ENCODE peak calls at places on chromosomes 16 and 17, in five cellular contexts. One of them, this sample, is unnamed.

GRCh38 chr16:86531641-86532525 is 21.6 kb downstream of the FOXF1 start:
- DNase-seq in naive B cell: no peak
- DNase-seq in activated naive CD8-positive, alpha-beta T cell treated with anti-CD3 and anti-CD28 coated beads, Interleukin-2, amount 50 U/mL, for 24 hours: no peak
- DNase-seq in iris pigment epithelial cell: no peak
- DNase-seq in activated CD4-positive, alpha-beta T cell treated with anti-CD3 and anti-CD28 coated beads for 4 hours: no peak
- DNase-seq in this sample: no peak

GRCh38 chr16:23706439-23706838 is 6.6 kb downstream of the ERN2 start:
- DNase-seq in naive B cell: no peak
- DNase-seq in activated naive CD8-positive, alpha-beta T cell treated with anti-CD3 and anti-CD28 coated beads, Interleukin-2, amount 50 U/mL, for 24 hours: no peak
- DNase-seq in iris pigment epithelial cell: no peak
- DNase-seq in activated CD4-positive, alpha-beta T cell treated with anti-CD3 and anti-CD28 coated beads for 4 hours: no peak
- DNase-seq in this sample: no peak

GRCh38 chr16:65295527-65295926 is 173.7 kb upstream of the CDH11 start:
- DNase-seq in naive B cell: no peak
- DNase-seq in activated naive CD8-positive, alpha-beta T cell treated with anti-CD3 and anti-CD28 coated beads, Interleukin-2, amount 50 U/mL, for 24 hours: no peak
- DNase-seq in iris pigment epithelial cell: no peak
- DNase-seq in activated CD4-positive, alpha-beta T cell treated with anti-CD3 and anti-CD28 coated beads for 4 hours: no peak
- DNase-seq in this sample: no peak

GRCh38 chr16:14284371-14284770 is 213.3 kb downstream of the MRTFB start:
- DNase-seq in naive B cell: no peak
- DNase-seq in activated naive CD8-positive, alpha-beta T cell treated with anti-CD3 and anti-CD28 coated beads, Interleukin-2, amount 50 U/mL, for 24 hours: no peak
- DNase-seq in iris pigment epithelial cell: no peak
- DNase-seq in activated CD4-positive, alpha-beta T cell treated with anti-CD3 and anti-CD28 coated beads for 4 hours: no peak
- DNase-seq in this sample: no peak

GRCh38 chr16:55292491-55292890 is 31.5 kb upstream of the IRX6 start:
- DNase-seq in naive B cell: no peak
- DNase-seq in activated naive CD8-positive, alpha-beta T cell treated with anti-CD3 and anti-CD28 coated beads, Interleukin-2, amount 50 U/mL, for 24 hours: no peak
- DNase-seq in iris pigment epithelial cell: no peak
- DNase-seq in activated CD4-positive, alpha-beta T cell treated with anti-CD3 and anti-CD28 coated beads for 4 hours: no peak
- DNase-seq in this sample: no peak

GRCh38 chr17:12318614-12319266 is 298.1 kb downstream of the MAP2K4 start:
- DNase-seq in naive B cell: no peak
- DNase-seq in activated naive CD8-positive, alpha-beta T cell treated with anti-CD3 and anti-CD28 coated beads, Interleukin-2, amount 50 U/mL, for 24 hours: no peak
- DNase-seq in iris pigment epithelial cell: peak
- DNase-seq in activated CD4-positive, alpha-beta T cell treated with anti-CD3 and anti-CD28 coated beads for 4 hours: no peak
- DNase-seq in this sample: no peak

GRCh38 chr16:53235851-53236250 is 181.1 kb downstream of the CHD9 start:
- DNase-seq in naive B cell: no peak
- DNase-seq in activated naive CD8-positive, alpha-beta T cell treated with anti-CD3 and anti-CD28 coated beads, Interleukin-2, amount 50 U/mL, for 24 hours: no peak
- DNase-seq in iris pigment epithelial cell: peak
- DNase-seq in activated CD4-positive, alpha-beta T cell treated with anti-CD3 and anti-CD28 coated beads for 4 hours: no peak
- DNase-seq in this sample: no peak

GRCh38 chr16:22983614-22984013 is 165.6 kb downstream of the USP31 start:
- DNase-seq in naive B cell: no peak
- DNase-seq in activated naive CD8-positive, alpha-beta T cell treated with anti-CD3 and anti-CD28 coated beads, Interleukin-2, amount 50 U/mL, for 24 hours: no peak
- DNase-seq in iris pigment epithelial cell: no peak
- DNase-seq in activated CD4-positive, alpha-beta T cell treated with anti-CD3 and anti-CD28 coated beads for 4 hours: no peak
- DNase-seq in this sample: no peak

GRCh38 chr16:83706394-83706793 is 101.4 kb upstream of the HSBP1 start:
- DNase-seq in naive B cell: no peak
- DNase-seq in activated naive CD8-positive, alpha-beta T cell treated with anti-CD3 and anti-CD28 coated beads, Interleukin-2, amount 50 U/mL, for 24 hours: no peak
- DNase-seq in iris pigment epithelial cell: peak
- DNase-seq in activated CD4-positive, alpha-beta T cell treated with anti-CD3 and anti-CD28 coated beads for 4 hours: no peak
- DNase-seq in this sample: peak

GRCh38 chr17:6358131-6358530 is 76.8 kb downstream of the AIPL1 start:
- DNase-seq in naive B cell: no peak
- DNase-seq in activated naive CD8-positive, alpha-beta T cell treated with anti-CD3 and anti-CD28 coated beads, Interleukin-2, amount 50 U/mL, for 24 hours: no peak
- DNase-seq in iris pigment epithelial cell: no peak
- DNase-seq in activated CD4-positive, alpha-beta T cell treated with anti-CD3 and anti-CD28 coated beads for 4 hours: no peak
- DNase-seq in this sample: no peak

GRCh38 chr16:56874800-56875199 is 9.8 kb downstream of the SLC12A3 start:
- DNase-seq in naive B cell: no peak
- DNase-seq in activated naive CD8-positive, alpha-beta T cell treated with anti-CD3 and anti-CD28 coated beads, Interleukin-2, amount 50 U/mL, for 24 hours: no peak
- DNase-seq in iris pigment epithelial cell: no peak
- DNase-seq in activated CD4-positive, alpha-beta T cell treated with anti-CD3 and anti-CD28 coated beads for 4 hours: no peak
- DNase-seq in this sample: peak

GRCh38 chr17:353213-353837 is 718 bp upstream of the RPH3AL start:
- DNase-seq in naive B cell: no peak
- DNase-seq in activated naive CD8-positive, alpha-beta T cell treated with anti-CD3 and anti-CD28 coated beads, Interleukin-2, amount 50 U/mL, for 24 hours: no peak
- DNase-seq in iris pigment epithelial cell: no peak
- DNase-seq in activated CD4-positive, alpha-beta T cell treated with anti-CD3 and anti-CD28 coated beads for 4 hours: no peak
- DNase-seq in this sample: no peak

GRCh38 chr17:55730808-55731207 is 8.1 kb upstream of the TMEM100 start:
- DNase-seq in naive B cell: no peak
- DNase-seq in activated naive CD8-positive, alpha-beta T cell treated with anti-CD3 and anti-CD28 coated beads, Interleukin-2, amount 50 U/mL, for 24 hours: no peak
- DNase-seq in iris pigment epithelial cell: no peak
- DNase-seq in activated CD4-positive, alpha-beta T cell treated with anti-CD3 and anti-CD28 coated beads for 4 hours: no peak
- DNase-seq in this sample: no peak

GRCh38 chr16:49663081-49664057 is 192.5 kb downstream of the ZNF423 start:
- DNase-seq in naive B cell: no peak
- DNase-seq in activated naive CD8-positive, alpha-beta T cell treated with anti-CD3 and anti-CD28 coated beads, Interleukin-2, amount 50 U/mL, for 24 hours: no peak
- DNase-seq in iris pigment epithelial cell: no peak
- DNase-seq in activated CD4-positive, alpha-beta T cell treated with anti-CD3 and anti-CD28 coated beads for 4 hours: no peak
- DNase-seq in this sample: peak

GRCh38 chr17:40819528-40820125 is 2.8 kb downstream of the KRT10 start:
- DNase-seq in naive B cell: no peak
- DNase-seq in activated naive CD8-positive, alpha-beta T cell treated with anti-CD3 and anti-CD28 coated beads, Interleukin-2, amount 50 U/mL, for 24 hours: no peak
- DNase-seq in iris pigment epithelial cell: peak
- DNase-seq in activated CD4-positive, alpha-beta T cell treated with anti-CD3 and anti-CD28 coated beads for 4 hours: no peak
- DNase-seq in this sample: peak

GRCh38 chr16:56777533-56777932 is 47.6 kb downstream of the NUP93 start:
- DNase-seq in naive B cell: no peak
- DNase-seq in activated naive CD8-positive, alpha-beta T cell treated with anti-CD3 and anti-CD28 coated beads, Interleukin-2, amount 50 U/mL, for 24 hours: no peak
- DNase-seq in iris pigment epithelial cell: no peak
- DNase-seq in activated CD4-positive, alpha-beta T cell treated with anti-CD3 and anti-CD28 coated beads for 4 hours: no peak
- DNase-seq in this sample: peak

GRCh38 chr17:53032861-53033271 is 789.9 kb upstream of the KIF2B start:
- DNase-seq in naive B cell: no peak
- DNase-seq in activated naive CD8-positive, alpha-beta T cell treated with anti-CD3 and anti-CD28 coated beads, Interleukin-2, amount 50 U/mL, for 24 hours: no peak
- DNase-seq in iris pigment epithelial cell: peak
- DNase-seq in activated CD4-positive, alpha-beta T cell treated with anti-CD3 and anti-CD28 coated beads for 4 hours: no peak
- DNase-seq in this sample: peak

GRCh38 chr17:80663783-80664206 is 119.2 kb downstream of the RPTOR start:
- DNase-seq in naive B cell: no peak
- DNase-seq in activated naive CD8-positive, alpha-beta T cell treated with anti-CD3 and anti-CD28 coated beads, Interleukin-2, amount 50 U/mL, for 24 hours: peak
- DNase-seq in iris pigment epithelial cell: peak
- DNase-seq in activated CD4-positive, alpha-beta T cell treated with anti-CD3 and anti-CD28 coated beads for 4 hours: no peak
- DNase-seq in this sample: no peak

GRCh38 chr17:62732125-62732524 is 76.0 kb downstream of the MARCHF10 start:
- DNase-seq in naive B cell: no peak
- DNase-seq in activated naive CD8-positive, alpha-beta T cell treated with anti-CD3 and anti-CD28 coated beads, Interleukin-2, amount 50 U/mL, for 24 hours: no peak
- DNase-seq in iris pigment epithelial cell: no peak
- DNase-seq in activated CD4-positive, alpha-beta T cell treated with anti-CD3 and anti-CD28 coated beads for 4 hours: no peak
- DNase-seq in this sample: no peak

GRCh38 chr17:58200024-58200633 is 7.6 kb downstream of the EPX start:
- DNase-seq in naive B cell: peak
- DNase-seq in activated naive CD8-positive, alpha-beta T cell treated with anti-CD3 and anti-CD28 coated beads, Interleukin-2, amount 50 U/mL, for 24 hours: peak
- DNase-seq in iris pigment epithelial cell: peak
- DNase-seq in activated CD4-positive, alpha-beta T cell treated with anti-CD3 and anti-CD28 coated beads for 4 hours: peak
- DNase-seq in this sample: peak

GRCh38 chr16:85781685-85782370 is 17.5 kb downstream of the EMC8 start:
- DNase-seq in naive B cell: no peak
- DNase-seq in activated naive CD8-positive, alpha-beta T cell treated with anti-CD3 and anti-CD28 coated beads, Interleukin-2, amount 50 U/mL, for 24 hours: no peak
- DNase-seq in iris pigment epithelial cell: peak
- DNase-seq in activated CD4-positive, alpha-beta T cell treated with anti-CD3 and anti-CD28 coated beads for 4 hours: no peak
- DNase-seq in this sample: peak

GRCh38 chr17:56665864-56666263 is 72.4 kb downstream of the NOG start:
- DNase-seq in naive B cell: no peak
- DNase-seq in activated naive CD8-positive, alpha-beta T cell treated with anti-CD3 and anti-CD28 coated beads, Interleukin-2, amount 50 U/mL, for 24 hours: no peak
- DNase-seq in iris pigment epithelial cell: no peak
- DNase-seq in activated CD4-positive, alpha-beta T cell treated with anti-CD3 and anti-CD28 coated beads for 4 hours: no peak
- DNase-seq in this sample: no peak

GRCh38 chr17:55644346-55644745 is 78.3 kb downstream of the TMEM100 start:
- DNase-seq in naive B cell: no peak
- DNase-seq in activated naive CD8-positive, alpha-beta T cell treated with anti-CD3 and anti-CD28 coated beads, Interleukin-2, amount 50 U/mL, for 24 hours: no peak
- DNase-seq in iris pigment epithelial cell: no peak
- DNase-seq in activated CD4-positive, alpha-beta T cell treated with anti-CD3 and anti-CD28 coated beads for 4 hours: no peak
- DNase-seq in this sample: no peak

GRCh38 chr16:3564889-3565141 is 12.4 kb downstream of the NLRC3 start:
- DNase-seq in naive B cell: no peak
- DNase-seq in activated naive CD8-positive, alpha-beta T cell treated with anti-CD3 and anti-CD28 coated beads, Interleukin-2, amount 50 U/mL, for 24 hours: no peak
- DNase-seq in iris pigment epithelial cell: no peak
- DNase-seq in activated CD4-positive, alpha-beta T cell treated with anti-CD3 and anti-CD28 coated beads for 4 hours: no peak
- DNase-seq in this sample: no peak

GRCh38 chr16:71426069-71426879 is 15.6 kb downstream of the TLE7 start:
- DNase-seq in naive B cell: no peak
- DNase-seq in activated naive CD8-positive, alpha-beta T cell treated with anti-CD3 and anti-CD28 coated beads, Interleukin-2, amount 50 U/mL, for 24 hours: peak
- DNase-seq in iris pigment epithelial cell: peak
- DNase-seq in activated CD4-positive, alpha-beta T cell treated with anti-CD3 and anti-CD28 coated beads for 4 hours: no peak
- DNase-seq in this sample: peak

GRCh38 chr17:80931421-80932265 is 60.0 kb upstream of the CHMP6 start:
- DNase-seq in naive B cell: no peak
- DNase-seq in activated naive CD8-positive, alpha-beta T cell treated with anti-CD3 and anti-CD28 coated beads, Interleukin-2, amount 50 U/mL, for 24 hours: no peak
- DNase-seq in iris pigment epithelial cell: peak
- DNase-seq in activated CD4-positive, alpha-beta T cell treated with anti-CD3 and anti-CD28 coated beads for 4 hours: no peak
- DNase-seq in this sample: peak

GRCh38 chr16:70725024-70725911 is 39.4 kb upstream of the MTSS2 start:
- DNase-seq in naive B cell: no peak
- DNase-seq in activated naive CD8-positive, alpha-beta T cell treated with anti-CD3 and anti-CD28 coated beads, Interleukin-2, amount 50 U/mL, for 24 hours: no peak
- DNase-seq in iris pigment epithelial cell: no peak
- DNase-seq in activated CD4-positive, alpha-beta T cell treated with anti-CD3 and anti-CD28 coated beads for 4 hours: no peak
- DNase-seq in this sample: no peak

GRCh38 chr17:58516644-58517377 is 2.4 kb upstream of the MTMR4 start:
- DNase-seq in naive B cell: no peak
- DNase-seq in activated naive CD8-positive, alpha-beta T cell treated with anti-CD3 and anti-CD28 coated beads, Interleukin-2, amount 50 U/mL, for 24 hours: peak
- DNase-seq in iris pigment epithelial cell: no peak
- DNase-seq in activated CD4-positive, alpha-beta T cell treated with anti-CD3 and anti-CD28 coated beads for 4 hours: no peak
- DNase-seq in this sample: no peak

GRCh38 chr17:1197379-1197778 is 17.6 kb upstream of the ABR start:
- DNase-seq in naive B cell: no peak
- DNase-seq in activated naive CD8-positive, alpha-beta T cell treated with anti-CD3 and anti-CD28 coated beads, Interleukin-2, amount 50 U/mL, for 24 hours: peak
- DNase-seq in iris pigment epithelial cell: peak
- DNase-seq in activated CD4-positive, alpha-beta T cell treated with anti-CD3 and anti-CD28 coated beads for 4 hours: no peak
- DNase-seq in this sample: peak

GRCh38 chr16:19286827-19287226 is 1.3 kb downstream of the CLEC19A start:
- DNase-seq in naive B cell: no peak
- DNase-seq in activated naive CD8-positive, alpha-beta T cell treated with anti-CD3 and anti-CD28 coated beads, Interleukin-2, amount 50 U/mL, for 24 hours: no peak
- DNase-seq in iris pigment epithelial cell: no peak
- DNase-seq in activated CD4-positive, alpha-beta T cell treated with anti-CD3 and anti-CD28 coated beads for 4 hours: no peak
- DNase-seq in this sample: no peak

GRCh38 chr17:41421116-41421515 is 3.3 kb downstream of the KRT37 start:
- DNase-seq in naive B cell: no peak
- DNase-seq in activated naive CD8-positive, alpha-beta T cell treated with anti-CD3 and anti-CD28 coated beads, Interleukin-2, amount 50 U/mL, for 24 hours: no peak
- DNase-seq in iris pigment epithelial cell: peak
- DNase-seq in activated CD4-positive, alpha-beta T cell treated with anti-CD3 and anti-CD28 coated beads for 4 hours: no peak
- DNase-seq in this sample: no peak

GRCh38 chr16:23668873-23669272 is 9.8 kb upstream of the PLK1 start:
- DNase-seq in naive B cell: no peak
- DNase-seq in activated naive CD8-positive, alpha-beta T cell treated with anti-CD3 and anti-CD28 coated beads, Interleukin-2, amount 50 U/mL, for 24 hours: no peak
- DNase-seq in iris pigment epithelial cell: no peak
- DNase-seq in activated CD4-positive, alpha-beta T cell treated with anti-CD3 and anti-CD28 coated beads for 4 hours: no peak
- DNase-seq in this sample: no peak

This sample was measured in astrocyte of the hippocampus.